ENCODE peak calls at places on chromosome 18, in eight cellular contexts. S is BE2C, R is progenitor cell of endocrine pancreas, H is foreskin fibroblast, G is left lung, C is fibroblast of mammary gland, W is psoas muscle, I is cardiac muscle cell. B is an unnamed sample.

GRCh38 chr18:3924455-3924854 is 474.5 kb downstream of the TGIF1 start:
- DNase-seq in S (no peak), R (no peak), H (no peak), G (no peak), C (peak), W (no peak), I (no peak), B (no peak)

GRCh38 chr18:31574359-31574758 is 17.3 kb upstream of the TTR start:
- DNase-seq in S (no peak), R (no peak), H (no peak), G (no peak), C (no peak), W (no peak), I (no peak), B (no peak)

GRCh38 chr18:45590546-45590945 is 24.7 kb upstream of the SLC14A2 start:
- DNase-seq in S (no peak), R (no peak), H (no peak), G (no peak), C (peak), W (no peak), I (no peak), B (no peak)

GRCh38 chr18:26134110-26134509 is 441 bp downstream of the PSMA8 start:
- DNase-seq in S (no peak), R (no peak), H (no peak), G (no peak), C (no peak), W (no peak), I (no peak), B (no peak)

GRCh38 chr18:31590570-31590969 is 1.1 kb upstream of the TTR start:
- DNase-seq in S (no peak), R (no peak), H (no peak), G (no peak), C (no peak), W (no peak), I (no peak), B (no peak)

GRCh38 chr18:27839141-27839540 is 337.8 kb downstream of the CDH2 start:
- DNase-seq in S (no peak), R (no peak), H (peak), G (no peak), C (peak), W (no peak), I (peak), B (no peak)

GRCh38 chr18:39939209-39939608 is 2015.8 kb upstream of the PIK3C3 start:
- DNase-seq in S (no peak), R (no peak), H (no peak), G (no peak), C (no peak), W (no peak), I (no peak), B (no peak)

GRCh38 chr18:11994346-11994707 is 13.0 kb downstream of the IMPA2 start:
- DNase-seq in S (no peak), R (no peak), H (peak), G (peak), C (peak), W (peak), I (peak), B (no peak)

GRCh38 chr18:74507927-74508326 is 11.8 kb downstream of the CNDP2 start:
- DNase-seq in S (no peak), R (no peak), H (no peak), G (no peak), C (no peak), W (no peak), I (no peak), B (no peak)

GRCh38 chr18:47772374-47773248 is 157.8 kb downstream of the SMAD2 start:
- DNase-seq in S (peak), R (peak), H (peak), G (peak), C (peak), W (peak), I (peak), B (no peak)

GRCh38 chr18:62487161-62487560 is 35.7 kb upstream of the ZCCHC2 start:
- DNase-seq in S (no peak), R (no peak), H (no peak), G (no peak), C (no peak), W (no peak), I (no peak), B (no peak)

GRCh38 chr18:60117321-60117720 is 217.5 kb downstream of the PMAIP1 start:
- DNase-seq in S (no peak), R (no peak), H (no peak), G (no peak), C (no peak), W (no peak), I (no peak), B (no peak)

GRCh38 chr18:75228967-75229366 is 18.4 kb downstream of the TSHZ1 start:
- DNase-seq in S (no peak), R (no peak), H (no peak), G (no peak), C (no peak), W (no peak), I (no peak), B (no peak)

GRCh38 chr18:5059540-5060032 is 137.5 kb downstream of the AKAIN1 start:
- DNase-seq in S (no peak), R (no peak), H (no peak), G (no peak), C (no peak), W (no peak), I (no peak), B (no peak)

GRCh38 chr18:3225588-3225987 is 5.8 kb upstream of the MYOM1 start:
- DNase-seq in S (no peak), R (no peak), H (no peak), G (no peak), C (no peak), W (no peak), I (no peak), B (no peak)

GRCh38 chr18:49464718-49465598 is 4.5 kb upstream of the DYM start:
- DNase-seq in S (no peak), R (no peak), H (peak), G (no peak), C (peak), W (no peak), I (peak), B (no peak)
- TF ChIP-seq CTCF in S (no peak), R (no peak), H (no peak), G (no peak), C (no peak), W (no peak), I (no peak), B (no peak)

GRCh38 chr18:58446661-58447060 is 182.2 kb downstream of the ALPK2 start:
- DNase-seq in S (no peak), R (no peak), H (no peak), G (no peak), C (no peak), W (no peak), I (no peak), B (no peak)

GRCh38 chr18:58451972-58452334 is 176.9 kb downstream of the ALPK2 start:
- DNase-seq in S (no peak), R (no peak), H (no peak), G (no peak), C (no peak), W (no peak), I (no peak), B (no peak)

GRCh38 chr18:58451115-58451971 is 177.5 kb downstream of the ALPK2 start:
- DNase-seq in S (no peak), R (no peak), H (no peak), G (no peak), C (no peak), W (no peak), I (no peak), B (no peak)

GRCh38 chr18:58447342-58448190 is 181.3 kb downstream of the ALPK2 start:
- DNase-seq in S (no peak), R (no peak), H (peak), G (no peak), C (peak), W (no peak), I (peak), B (peak)

GRCh38 chr18:58449366-58449935 is 179.4 kb downstream of the ALPK2 start:
- DNase-seq in S (no peak), R (no peak), H (no peak), G (no peak), C (no peak), W (no peak), I (no peak), B (no peak)
- TF ChIP-seq CTCF in S (no peak), R (no peak), H (no peak), G (no peak), C (no peak), W (no peak), I (no peak), B (no peak)

GRCh38 chr18:70491734-70492348 is 203.0 kb downstream of the SOCS6 start:
- DNase-seq in S (peak), R (peak), H (peak), G (no peak), C (peak), W (no peak), I (peak), B (no peak)
- TF ChIP-seq CTCF in S (peak), R (peak), H (peak), G (peak), C (peak), W (peak), I (peak), B (peak)

DNA sequence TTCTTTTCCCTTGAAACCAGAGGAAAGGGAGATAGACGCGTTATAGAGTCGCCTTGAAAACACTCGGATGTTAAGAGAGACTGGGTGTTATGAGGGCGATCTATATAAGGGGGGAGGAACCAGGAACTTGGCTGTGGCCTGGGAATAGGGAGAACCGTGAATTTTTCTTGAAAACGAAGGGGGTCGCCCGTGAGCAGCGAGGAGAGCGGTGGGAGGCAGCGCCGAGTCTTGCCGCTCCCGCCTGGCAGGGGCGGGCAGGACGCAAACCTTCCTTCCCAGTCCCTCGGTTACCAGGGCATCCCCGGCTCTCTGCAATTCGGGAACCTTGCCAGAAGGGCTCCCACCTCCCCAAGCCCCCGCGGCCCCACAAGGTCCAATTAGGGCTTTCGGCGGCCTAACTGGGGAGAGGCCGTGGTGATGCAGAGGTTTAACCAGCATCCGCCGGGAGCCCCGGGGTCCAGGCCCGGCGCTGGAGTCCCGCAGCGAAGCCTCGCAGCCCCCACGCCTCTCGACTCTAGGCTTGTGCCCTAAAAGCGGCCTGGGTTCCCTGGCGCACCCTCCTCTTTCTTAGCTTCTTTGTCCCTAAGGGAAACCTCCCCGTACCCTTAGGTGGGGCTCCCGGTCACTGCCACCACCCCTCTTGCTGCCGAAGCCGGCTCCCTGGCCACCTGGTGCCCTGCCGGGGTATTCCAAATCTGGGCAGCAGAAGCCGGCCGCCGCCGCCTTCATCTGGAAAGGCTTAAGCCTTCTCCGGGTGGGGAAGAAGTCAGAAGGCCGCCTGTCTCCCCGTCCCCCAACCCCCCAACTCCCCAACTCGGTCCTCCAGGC is 708 bp upstream of the FHOD3 start:
- DNase-seq in S (peak), R (peak), H (peak), G (peak), C (peak), W (peak), I (peak), B (peak)
- TF ChIP-seq CTCF in S (peak), R (peak), H (no peak), G (no peak), C (peak), W (peak), I (peak), B (peak)

GRCh38 chr18:666177-666576 is 8.7 kb downstream of the TYMS start:
- DNase-seq in S (no peak), R (no peak), H (no peak), G (no peak), C (no peak), W (no peak), I (no peak), B (no peak)
- TF ChIP-seq CTCF in S (peak), R (no peak), H (no peak), G (no peak), C (peak), W (no peak), I (peak), B (no peak)

DNA sequence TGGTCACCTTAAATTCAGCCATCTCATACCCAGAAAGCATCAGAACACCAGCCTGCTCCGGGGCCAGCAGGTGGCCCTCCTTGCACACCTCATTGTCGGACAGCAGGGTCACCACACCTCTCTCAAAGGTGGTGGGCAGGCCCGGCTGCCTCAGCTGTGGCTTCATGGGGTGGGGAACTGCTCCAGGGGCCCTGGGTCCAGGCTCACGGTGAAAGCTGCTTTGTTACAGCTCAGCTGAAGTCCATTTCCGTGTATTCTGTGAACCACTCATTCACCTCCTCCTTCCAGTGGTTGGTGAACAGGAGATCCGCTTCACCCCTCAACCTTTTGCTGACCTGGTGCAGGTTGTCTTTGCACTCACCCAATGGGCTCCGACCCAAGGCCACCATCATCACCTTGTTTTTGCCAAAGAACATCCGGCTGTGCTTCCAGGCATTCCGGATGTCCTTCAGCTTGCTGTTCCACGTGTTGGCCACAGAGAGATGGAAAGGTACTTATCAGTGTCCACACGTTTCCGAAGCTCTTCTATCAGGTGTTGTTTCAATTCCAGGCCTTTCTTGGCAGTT is 78.6 kb upstream of the LDLRAD4 start:
- DNase-seq in S (no peak), R (no peak), H (no peak), G (no peak), C (no peak), W (no peak), I (no peak), B (no peak)
- TF ChIP-seq CTCF in S (no peak), R (peak), H (no peak), G (no peak), C (no peak), W (no peak), I (no peak), B (no peak)

DNA sequence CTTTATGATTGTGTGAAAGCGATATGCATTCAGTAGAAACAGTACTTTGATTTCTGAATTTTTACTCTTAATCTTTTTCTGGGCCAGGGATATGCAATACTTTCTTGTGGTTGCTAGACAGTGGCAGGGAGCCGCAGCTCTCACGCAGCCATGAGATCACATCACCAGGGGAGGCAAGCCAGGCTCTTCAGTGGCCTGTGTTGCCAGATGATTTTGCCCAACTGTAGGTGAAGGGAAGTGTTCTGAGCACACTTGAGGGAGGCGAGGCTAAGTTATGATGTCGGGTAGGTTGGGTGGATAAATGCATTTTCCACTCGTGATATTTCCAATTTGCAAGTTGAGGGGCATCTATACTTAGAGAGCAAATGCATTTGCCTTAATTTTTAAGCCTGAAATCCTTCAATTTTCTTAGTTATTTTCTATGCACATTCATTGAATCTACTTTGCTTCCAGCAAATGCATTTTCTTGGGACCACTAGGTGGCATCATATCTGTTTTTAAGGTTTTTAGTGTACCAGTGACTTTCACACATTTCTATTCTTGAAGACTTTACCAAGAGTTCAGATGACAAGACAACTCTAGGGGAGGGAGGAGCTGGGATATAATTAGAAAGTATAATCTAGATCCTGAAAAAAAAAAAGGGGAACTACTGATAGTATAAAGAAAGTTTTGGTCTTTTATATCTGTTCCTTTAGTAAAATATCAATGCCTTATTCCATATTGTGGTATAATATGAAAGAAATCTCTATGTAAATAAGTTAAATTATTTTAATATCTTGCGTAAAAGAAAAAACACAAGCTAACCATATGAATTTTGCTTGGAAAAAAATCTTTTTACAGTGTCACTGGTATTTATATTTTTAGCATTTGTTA is 643.3 kb downstream of the SOCS6 start:
- DNase-seq in S (peak), R (no peak), H (peak), G (no peak), C (peak), W (no peak), I (peak), B (no peak)
- TF ChIP-seq CTCF in S (peak), R (peak), H (peak), G (peak), C (peak), W (no peak), I (peak), B (no peak)